ENCODE peak calls at places on chromosomes 6 and 20, in six cellular contexts. U, H, I, R, F and E are unnamed samples.

GRCh38 chr6:142500265-142500786 is 198.5 kb downstream of the ADGRG6 start:
- DNase-seq in U (no peak), H (no peak), I (peak), R (peak), F (peak), E (no peak)

GRCh38 chr6:73665686-73666319 is 12.0 kb upstream of the SLC17A5 start:
- DNase-seq in U (no peak), H (peak), I (peak), R (no peak), F (no peak), E (no peak)

GRCh38 chr6:134584809-134585528 is 267.1 kb upstream of the SGK1 start:
- DNase-seq in U (no peak), H (peak), I (peak), R (no peak), F (no peak), E (no peak)

GRCh38 chr6:170224694-170225660 is 65.9 kb downstream of the DLL1 start:
- DNase-seq in U (no peak), H (peak), I (no peak), R (no peak), F (no peak), E (no peak)

GRCh38 chr20:51346686-51347485 is 195.6 kb downstream of the NFATC2 start:
- DNase-seq in U (peak), H (peak), I (no peak), R (peak), F (peak), E (peak)

GRCh38 chr6:118618676-118619377 is 32.6 kb downstream of the CEP85L start:
- DNase-seq in U (no peak), H (peak), I (peak), R (peak), F (peak), E (no peak)

GRCh38 chr6:75049308-75049707 is 156.5 kb downstream of the COL12A1 start:
- DNase-seq in U (no peak), H (no peak), I (no peak), R (no peak), F (no peak), E (no peak)

GRCh38 chr20:46559685-46560440 is 9.4 kb upstream of the OCSTAMP start:
- DNase-seq in U (no peak), H (no peak), I (peak), R (no peak), F (no peak), E (no peak)

GRCh38 chr6:82959385-82959941 is 106.2 kb downstream of the UBE3D start:
- DNase-seq in U (peak), H (no peak), I (peak), R (peak), F (peak), E (peak)

GRCh38 chr6:44593539-44593944 is 206.0 kb downstream of the CDC5L start:
- DNase-seq in U (no peak), H (no peak), I (peak), R (peak), F (peak), E (no peak)

GRCh38 chr6:84019812-84020211 is 13.8 kb upstream of the MRAP2 start:
- DNase-seq in U (no peak), H (no peak), I (no peak), R (no peak), F (no peak), E (no peak)

GRCh38 chr6:159879829-159880228 is 11.0 kb upstream of the MAS1 start:
- DNase-seq in U (no peak), H (no peak), I (no peak), R (no peak), F (no peak), E (no peak)

GRCh38 chr20:42441196-42441861 is 748.4 kb downstream of the PTPRT start:
- DNase-seq in U (no peak), H (no peak), I (no peak), R (no peak), F (no peak), E (no peak)

GRCh38 chr6:105733556-105734162 is 330.8 kb upstream of the PREP start:
- DNase-seq in U (no peak), H (no peak), I (peak), R (peak), F (peak), E (no peak)

GRCh38 chr20:44642203-44643153 is 9.0 kb downstream of the ADA start:
- DNase-seq in U (peak), H (peak), I (peak), R (peak), F (peak), E (peak)

GRCh38 chr6:20319520-20320357 is 81.9 kb upstream of the E2F3 start:
- DNase-seq in U (no peak), H (no peak), I (no peak), R (no peak), F (no peak), E (no peak)

GRCh38 chr20:54028276-54029011 is 42.0 kb downstream of the BCAS1 start:
- DNase-seq in U (no peak), H (no peak), I (no peak), R (no peak), F (no peak), E (no peak)

GRCh38 chr6:118712955-118713354 is 61.6 kb upstream of the CEP85L start:
- DNase-seq in U (peak), H (peak), I (peak), R (peak), F (peak), E (no peak)

GRCh38 chr20:41059236-41059635 is 30.6 kb downstream of the TOP1 start:
- DNase-seq in U (no peak), H (no peak), I (no peak), R (no peak), F (no peak), E (no peak)

GRCh38 chr6:5125152-5126006 is 40.2 kb downstream of the PPP1R3G start:
- DNase-seq in U (no peak), H (peak), I (peak), R (peak), F (peak), E (no peak)

GRCh38 chr20:62160253-62160652 is 16.7 kb downstream of the SS18L1 start:
- DNase-seq in U (no peak), H (no peak), I (no peak), R (no peak), F (no peak), E (no peak)

GRCh38 chr6:3825851-3826581 is 23.2 kb upstream of the FAM50B start:
- DNase-seq in U (peak), H (peak), I (peak), R (peak), F (peak), E (peak)

GRCh38 chr6:76516924-76517323 is 444.5 kb upstream of the IMPG1 start:
- DNase-seq in U (no peak), H (no peak), I (no peak), R (no peak), F (no peak), E (no peak)

GRCh38 chr6:105382918-105383317 is 20.0 kb downstream of the PREP start:
- DNase-seq in U (no peak), H (no peak), I (no peak), R (no peak), F (no peak), E (no peak)

GRCh38 chr20:56400001-56400640 is 7.7 kb downstream of the CSTF1 start:
- DNase-seq in U (peak), H (peak), I (peak), R (peak), F (peak), E (no peak)

GRCh38 chr20:39225536-39225935 is 263.4 kb downstream of the DHX35 start:
- DNase-seq in U (no peak), H (no peak), I (no peak), R (no peak), F (no peak), E (no peak)

GRCh38 chr20:2585811-2586210 is 49.4 kb downstream of the TMC2 start:
- DNase-seq in U (peak), H (peak), I (peak), R (peak), F (peak), E (peak)

GRCh38 chr20:60687213-60687612 is 564.8 kb upstream of the CDH4 start:
- DNase-seq in U (no peak), H (no peak), I (no peak), R (no peak), F (no peak), E (no peak)

GRCh38 chr6:131532476-131533108 is 40.4 kb upstream of the ARG1 start:
- DNase-seq in U (no peak), H (peak), I (no peak), R (no peak), F (no peak), E (no peak)

GRCh38 chr20:57654363-57654997 is 34.3 kb upstream of the ZBP1 start:
- DNase-seq in U (no peak), H (peak), I (peak), R (peak), F (peak), E (peak)

GRCh38 chr6:167856999-167857660 is 30.4 kb downstream of the AFDN start:
- DNase-seq in U (no peak), H (peak), I (peak), R (no peak), F (peak), E (no peak)

GRCh38 chr20:57474816-57475215 is 50.1 kb downstream of the CTCFL start:
- DNase-seq in U (no peak), H (no peak), I (no peak), R (no peak), F (no peak), E (no peak)

GRCh38 chr20:50312682-50313187 is 122.1 kb downstream of the CEBPB start:
- DNase-seq in U (no peak), H (peak), I (peak), R (peak), F (peak), E (no peak)

GRCh38 chr20:25088267-25088666 is 6.3 kb upstream of the VSX1 start:
- DNase-seq in U (no peak), H (no peak), I (no peak), R (no peak), F (no peak), E (no peak)

GRCh38 chr6:52393780-52394179 is 26.4 kb upstream of the EFHC1 start:
- DNase-seq in U (no peak), H (no peak), I (no peak), R (no peak), F (no peak), E (no peak)

GRCh38 chr6:119445666-119446622 is 96.4 kb upstream of the MAN1A1 start:
- DNase-seq in U (peak), H (peak), I (peak), R (peak), F (peak), E (peak)

GRCh38 chr6:134373282-134373922 is 55.5 kb upstream of the SGK1 start:
- DNase-seq in U (peak), H (peak), I (peak), R (peak), F (peak), E (peak)

GRCh38 chr6:6610031-6610591 is 21.6 kb downstream of the LY86 start:
- DNase-seq in U (no peak), H (no peak), I (no peak), R (no peak), F (no peak), E (no peak)

GRCh38 chr6:10406556-10406955 is 8.3 kb downstream of the TFAP2A start:
- DNase-seq in U (no peak), H (peak), I (no peak), R (no peak), F (no peak), E (no peak)

GRCh38 chr6:30206799-30207618 is 6.2 kb downstream of the TRIM26 start:
- DNase-seq in U (no peak), H (peak), I (peak), R (peak), F (peak), E (no peak)

GRCh38 chr20:63979549-63980316 is at the start of gene SAMD10:
- DNase-seq in U (no peak), H (no peak), I (peak), R (no peak), F (no peak), E (no peak)
- TF ChIP-seq CTCF in U (no peak), H (peak), I (no peak), R (no peak), F (no peak), E (no peak)

GRCh38 chr20:22800161-22800560 is 215.8 kb upstream of the FOXA2 start:
- DNase-seq in U (no peak), H (no peak), I (no peak), R (no peak), F (no peak), E (no peak)
- H3K4me3 ChIP-seq in U (no peak), H (no peak), I (no peak), R (no peak), F (no peak), E (no peak)

GRCh38 chr6:115643762-115644161 is 416.9 kb downstream of the FRK start:
- DNase-seq in U (peak), H (peak), I (peak), R (peak), F (peak), E (peak)
- TF ChIP-seq CTCF in U (peak), H (peak), I (peak), R (peak), F (no peak), E (peak)

GRCh38 chr20:19783966-19784401 is 25.9 kb downstream of the RIN2 start:
- DNase-seq in U (no peak), H (peak), I (peak), R (peak), F (no peak), E (peak)

GRCh38 chr20:19785886-19786285 is 27.8 kb downstream of the RIN2 start:
- DNase-seq in U (peak), H (no peak), I (no peak), R (peak), F (no peak), E (no peak)

GRCh38 chr20:19785173-19785799 is 27.2 kb downstream of the RIN2 start:
- DNase-seq in U (peak), H (peak), I (peak), R (peak), F (peak), E (no peak)

GRCh38 chr20:19786311-19786710 is 28.3 kb downstream of the RIN2 start:
- DNase-seq in U (peak), H (peak), I (peak), R (peak), F (peak), E (no peak)

GRCh38 chr20:19784511-19785172 is 26.6 kb downstream of the RIN2 start:
- DNase-seq in U (peak), H (peak), I (peak), R (peak), F (peak), E (peak)
- H3K4me3 ChIP-seq in U (no peak), H (no peak), I (no peak), R (no peak), F (no peak), E (no peak)

DNA sequence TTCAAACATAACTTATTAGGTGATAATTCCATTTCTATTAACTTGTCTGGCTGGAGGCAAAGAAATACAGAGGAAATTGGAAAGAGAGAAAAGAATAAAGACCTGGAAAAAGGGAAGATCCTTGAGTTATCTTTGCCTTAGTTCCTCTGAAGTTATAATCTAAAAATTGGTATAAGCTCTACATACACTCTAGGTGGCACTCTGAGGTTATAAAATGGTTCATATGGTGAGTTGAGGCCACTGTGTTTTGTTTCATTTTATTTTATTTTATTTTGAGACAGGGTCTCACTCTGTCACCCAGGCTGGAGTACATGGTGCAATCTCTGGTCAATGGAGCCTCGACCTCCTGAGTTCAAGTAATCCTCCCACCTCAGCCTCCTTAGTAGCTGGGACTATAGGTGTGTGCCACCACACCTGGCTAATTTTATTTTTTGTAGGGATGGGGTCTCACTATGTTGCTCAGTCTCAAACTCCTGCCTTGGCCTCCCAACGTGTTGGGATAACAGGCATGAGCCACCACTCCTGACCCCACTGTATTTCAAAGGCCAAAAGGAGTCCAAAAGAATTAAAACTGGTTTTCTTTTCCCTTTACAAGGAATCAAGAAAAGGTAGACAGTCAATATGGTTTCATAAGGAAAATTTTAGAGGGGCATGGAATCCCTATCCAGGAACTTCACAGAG is 19.4 kb downstream of the GPX6 start:
- DNase-seq in U (no peak), H (no peak), I (peak), R (no peak), F (peak), E (no peak)
- TF ChIP-seq CTCF in U (no peak), H (peak), I (peak), R (peak), F (peak), E (peak)

GRCh38 chr6:166009385-166010031 is 158.1 kb downstream of the TBXT start:
- DNase-seq in U (no peak), H (no peak), I (no peak), R (no peak), F (no peak), E (no peak)
- H3K4me3 ChIP-seq in U (no peak), H (no peak), I (no peak), R (peak), F (no peak), E (peak)

DNA sequence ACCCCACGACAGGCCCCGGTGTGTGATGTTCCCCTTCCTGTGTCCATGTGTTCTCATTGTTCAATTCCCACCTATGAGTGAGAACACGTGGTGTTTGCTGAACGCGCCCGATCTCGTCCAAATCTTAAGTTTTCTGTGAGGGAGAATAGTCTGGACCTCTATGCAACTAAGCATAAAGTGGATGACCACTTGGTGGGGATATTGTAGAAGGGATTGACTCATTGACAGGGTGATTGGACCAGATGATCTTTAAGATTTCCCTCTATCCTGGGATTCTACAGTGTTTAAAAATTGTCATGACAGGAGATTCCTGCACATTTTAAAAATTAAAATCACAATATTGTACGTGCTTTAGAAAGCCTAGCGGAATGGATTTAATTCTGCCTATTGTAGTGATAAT is 141.3 kb downstream of the TRMT11 start:
- DNase-seq in U (no peak), H (peak), I (no peak), R (no peak), F (peak), E (no peak)
- TF ChIP-seq CTCF in U (peak), H (no peak), I (no peak), R (peak), F (peak), E (peak)

GRCh38 chr6:27760464-27760863 is 151.7 kb downstream of the OR2B2 start:
- DNase-seq in U (no peak), H (peak), I (no peak), R (no peak), F (no peak), E (no peak)

GRCh38 chr6:27755768-27756167 is 156.4 kb downstream of the OR2B2 start:
- DNase-seq in U (no peak), H (no peak), I (no peak), R (no peak), F (no peak), E (no peak)

GRCh38 chr6:27757307-27757706 is 154.9 kb downstream of the OR2B2 start:
- DNase-seq in U (no peak), H (no peak), I (peak), R (no peak), F (no peak), E (no peak)

GRCh38 chr6:27759930-27760329 is 152.3 kb downstream of the OR2B2 start:
- DNase-seq in U (no peak), H (no peak), I (no peak), R (no peak), F (no peak), E (no peak)

GRCh38 chr6:27758471-27758870 is 153.7 kb downstream of the OR2B2 start:
- DNase-seq in U (no peak), H (no peak), I (no peak), R (no peak), F (no peak), E (no peak)
- H3K4me3 ChIP-seq in U (no peak), H (no peak), I (no peak), R (no peak), F (no peak), E (no peak)